ENCODE peak calls at places on chromosomes 1 and 21, in ten cellular contexts. X is epithelial cell of esophagus; J is activated naive CD4-positive, alpha-beta T cell treated with anti-CD3 and anti-CD28 coated beads, Interleukin-2, amount 50 U/mL, for 16 hours; H is lower lobe of right lung; L is stimulated activated CD4-positive, alpha-beta T cell treated with anti-CD3 and anti-CD28 coated beads, Interleukin-4, amount 100 ng/mL, for 24 hours; A is RPMI7951; O is activated CD8-positive, alpha-beta T cell treated with anti-CD3 and anti-CD28 coated beads, Interleukin-2, amount 10 ng/mL, durations not matched to agents 7 days and 5 days; I is AML-193; W is anterior cingulate cortex; Q is HEK293T. K is an unnamed sample.

GRCh38 chr1:212287261-212287895 is 2.2 kb downstream of the PPP2R5A start:
- DNase-seq in I (no peak), Q (no peak), X (no peak), A (no peak), J (no peak), L (no peak), H (no peak), O (no peak), W (no peak), K (peak; percentile 20)

GRCh38 chr1:203327684-203328457 is 22.6 kb downstream of the BTG2 start:
- DNase-seq in L (peak; percentile 63), I (peak; percentile 90), H (no peak), X (peak; percentile 71), O (peak; percentile 85), W (no peak), A (peak; percentile 52), Q (peak; percentile 74), J (peak; percentile 62), K (no peak)

GRCh38 chr1:2231667-2232254 is 3.6 kb downstream of the SKI start:
- DNase-seq in X (peak; percentile 88), H (peak; percentile 94), A (peak; percentile 63), W (no peak), L (peak; percentile 72), Q (peak; percentile 72), O (peak; percentile 76), I (peak; percentile 59), J (peak; percentile 68), K (peak; percentile 61)

GRCh38 chr1:190754769-190755168 is 277.1 kb upstream of the BRINP3 start:
- DNase-seq in L (no peak), X (peak; percentile 60), Q (no peak), H (no peak), W (no peak), O (no peak), A (no peak), I (peak; percentile 16), J (no peak), K (no peak)

GRCh38 chr1:166127003-166127402 is 39.8 kb downstream of the FAM78B start:
- DNase-seq in O (no peak), W (no peak), A (no peak), J (no peak), L (no peak), X (no peak), I (no peak), H (no peak), Q (no peak), K (no peak)

GRCh38 chr21:39633043-39633442 is 20.3 kb downstream of the B3GALT5 start:
- DNase-seq in W (no peak), X (peak; percentile 40), Q (no peak), A (peak; percentile 61), O (no peak), L (no peak), H (no peak), J (no peak), I (no peak), K (no peak)

GRCh38 chr21:34128674-34129038 is 55.3 kb downstream of the MRPS6 start:
- DNase-seq in A (no peak), X (no peak), I (no peak), J (no peak), O (no peak), Q (no peak), W (no peak), H (no peak), L (no peak), K (no peak)

GRCh38 chr1:194469282-194469681 is 1282.9 kb upstream of the B3GALT2 start:
- DNase-seq in A (no peak), L (no peak), W (no peak), J (no peak), O (no peak), I (no peak), X (no peak), Q (no peak), H (no peak), K (no peak)

GRCh38 chr1:19208710-19209438 is 1.2 kb downstream of the UBR4 start:
- DNase-seq in O (no peak), Q (no peak), L (no peak), X (peak; percentile 36), J (no peak), I (no peak), H (no peak), W (no peak), A (peak; percentile 31), K (no peak)

GRCh38 chr1:180811886-180812285 is 100.8 kb upstream of the KIAA1614 start:
- DNase-seq in J (no peak), L (no peak), O (no peak), Q (no peak), I (no peak), W (no peak), H (no peak), A (no peak), X (no peak), K (no peak)

GRCh38 chr1:92461364-92462097 is 25.2 kb downstream of the GFI1 start:
- DNase-seq in X (no peak), A (peak; percentile 45), W (no peak), I (peak; percentile 88), Q (no peak), O (peak; percentile 18), L (no peak), J (no peak), H (no peak), K (no peak)

GRCh38 chr1:196608401-196609113 is at the start of gene KCNT2:
- DNase-seq in H (peak; percentile 53), Q (peak; percentile 79), L (no peak), A (peak; percentile 20), X (peak; percentile 35), W (peak; percentile 28), I (no peak), O (no peak), J (no peak), K (peak; percentile 74)

GRCh38 chr1:23624440-23624839 is 65.1 kb upstream of the ID3 start:
- DNase-seq in J (peak; percentile 53), H (no peak), O (peak; percentile 33), X (no peak), W (no peak), Q (no peak), A (no peak), I (no peak), L (peak; percentile 64), K (no peak)

GRCh38 chr21:46035809-46036695 is 54.5 kb downstream of the COL6A1 start:
- DNase-seq in X (no peak), L (no peak), I (no peak), Q (no peak), H (no peak), W (no peak), O (no peak), J (no peak), A (peak; percentile 98), K (no peak)

GRCh38 chr21:42850866-42851391 is 28.4 kb downstream of the WDR4 start:
- DNase-seq in H (no peak), X (peak; percentile 27), W (no peak), L (peak; percentile 37), I (no peak), A (no peak), Q (peak; percentile 80), J (peak; percentile 44), O (peak; percentile 59), K (no peak)

GRCh38 chr1:166840309-166841302 is 1.3 kb downstream of the POGK start:
- DNase-seq in O (no peak), X (peak; percentile 58), I (peak; percentile 29), A (no peak), H (no peak), L (no peak), Q (no peak), J (no peak), W (no peak), K (no peak)

K was measured in SJCRH30.